ENCODE peak calls at places on chromosomes 2 and 18, in six cellular contexts. F is IMR-90; B is fibroblast of lung; V is CD8-positive, alpha-beta memory T cell; U is left ventricle myocardium inferior; D is adrenal gland. E is an unnamed sample.
A peak's percentile ranks its signal among the peaks of the same experiment; 100 is the strongest.

GRCh38 chr2:191217580-191217979 is 27.6 kb upstream of the MYO1B start:
- DNase-seq in U (no peak), V (no peak), D (no peak), B (peak; percentile 76), F (peak; percentile 76), E (no peak)

GRCh38 chr2:145845207-145845894 is 1325.4 kb upstream of the ZEB2 start:
- DNase-seq in D (no peak), V (no peak), B (no peak), F (peak; percentile 4), U (no peak), E (no peak)

GRCh38 chr2:160472839-160473251 is 20.8 kb downstream of the RBMS1 start:
- DNase-seq in D (no peak), F (peak; percentile 94), B (peak; percentile 38), V (no peak), U (no peak), E (no peak)

GRCh38 chr2:139946690-139947089 is 1166.5 kb upstream of the NXPH2 start:
- DNase-seq in D (no peak), F (no peak), U (no peak), B (no peak), V (no peak), E (no peak)

GRCh38 chr2:81260320-81260719 is 955.8 kb upstream of the LRRTM1 start:
- DNase-seq in V (no peak), D (no peak), B (peak; percentile 1), U (no peak), F (no peak), E (no peak)

GRCh38 chr18:57644540-57644939 is 22.9 kb upstream of the NARS1 start:
- DNase-seq in F (peak; percentile 17), U (no peak), D (no peak), V (no peak), B (no peak), E (no peak)

GRCh38 chr18:841647-842370 is 29.8 kb upstream of the YES1 start:
- DNase-seq in V (no peak), B (no peak), D (no peak), F (no peak), U (no peak), E (no peak)

GRCh38 chr2:241686322-241686648 is 330 bp downstream of the DTYMK start:
- DNase-seq in F (no peak), U (no peak), D (no peak), V (no peak), B (no peak), E (peak; percentile 40)

GRCh38 chr18:3453540-3454364 is 3.8 kb downstream of the TGIF1 start:
- DNase-seq in D (peak; percentile 64), V (peak; percentile 50), F (peak; percentile 98), B (peak; percentile 99), U (peak; percentile 20), E (peak; percentile 43)

GRCh38 chr2:48482313-48482712 is 47.6 kb upstream of the STON1 start:
- DNase-seq in V (no peak), B (peak; percentile 94), D (no peak), U (no peak), F (peak; percentile 88), E (no peak)

GRCh38 chr2:182004945-182005344 is 19.3 kb downstream of the PPP1R1C start:
- DNase-seq in V (no peak), D (no peak), B (no peak), U (no peak), F (no peak), E (no peak)

GRCh38 chr2:73085691-73086090 is 14.2 kb upstream of the SFXN5 start:
- DNase-seq in B (peak; percentile 54), D (peak; percentile 90), V (peak; percentile 67), U (peak; percentile 84), F (peak; percentile 63), E (peak; percentile 66)

GRCh38 chr2:38700113-38700780 is 34.3 kb downstream of the GALM start:
- DNase-seq in B (no peak), U (no peak), F (no peak), V (no peak), D (no peak), E (peak; percentile 65)

GRCh38 chr18:66168834-66169233 is 418.0 kb downstream of the CDH7 start:
- DNase-seq in D (no peak), U (no peak), V (no peak), F (no peak), B (no peak), E (no peak)

GRCh38 chr2:70993689-70993986 is 1.0 kb downstream of the TEX261 start:
- DNase-seq in F (no peak), U (no peak), D (no peak), B (no peak), V (no peak), E (no peak)

GRCh38 chr2:54671875-54672586 is 51.4 kb upstream of the EML6 start:
- DNase-seq in F (peak; percentile 82), B (no peak), V (no peak), U (no peak), D (no peak), E (no peak)

GRCh38 chr2:114442545-114442944 is at the start of gene DPP10:
- DNase-seq in B (no peak), U (no peak), V (no peak), D (peak; percentile 44), F (peak; percentile 0), E (no peak)

GRCh38 chr2:233977296-233977837 is 60.2 kb downstream of the TRPM8 start:
- DNase-seq in B (no peak), U (no peak), F (no peak), D (no peak), V (no peak), E (no peak)

GRCh38 chr2:100302585-100302892 is 19.8 kb downstream of the LONRF2 start:
- DNase-seq in V (no peak), U (no peak), F (no peak), B (no peak), D (no peak), E (no peak)
- H3K4me3 ChIP-seq in V (no peak overlapping the region), U (no peak overlapping the region), F (no peak overlapping the region), B (no peak overlapping the region), D (no peak overlapping the region), E (no peak overlapping the region)

DNA sequence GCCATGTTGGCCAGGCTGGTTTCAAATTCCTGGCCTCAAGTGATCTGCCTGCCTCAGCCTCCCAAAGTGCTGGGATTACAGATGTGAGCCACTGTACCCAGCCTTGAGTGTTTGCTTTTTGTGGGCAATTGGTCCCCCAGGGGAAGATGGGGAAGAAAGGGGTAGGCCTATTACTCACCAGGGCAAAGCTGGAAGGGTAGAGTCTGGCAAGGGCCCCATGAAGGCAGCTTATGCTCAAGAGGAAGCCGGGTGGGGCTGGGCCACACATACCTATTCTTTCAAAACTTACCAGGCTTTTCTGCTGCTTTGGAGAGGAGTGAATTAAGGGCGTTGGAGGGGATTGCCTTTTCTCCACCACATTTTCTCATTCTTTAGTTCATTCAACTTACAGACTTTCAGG is 24.5 kb upstream of the CD28 start:
- DNase-seq in V (no peak), D (no peak), B (peak; percentile 41), U (no peak), F (no peak), E (no peak)
- H3K4me1 ChIP-seq in V (no peaks in the 10 kb centered on the region), D (peaks cover 59% of the 10 kb centered on the region), B (peaks cover 30% of the 10 kb centered on the region), U (peaks cover 66% of the 10 kb centered on the region), F (peaks cover 20% of the 10 kb centered on the region), E (peaks cover 6% of the 10 kb centered on the region)

DNA sequence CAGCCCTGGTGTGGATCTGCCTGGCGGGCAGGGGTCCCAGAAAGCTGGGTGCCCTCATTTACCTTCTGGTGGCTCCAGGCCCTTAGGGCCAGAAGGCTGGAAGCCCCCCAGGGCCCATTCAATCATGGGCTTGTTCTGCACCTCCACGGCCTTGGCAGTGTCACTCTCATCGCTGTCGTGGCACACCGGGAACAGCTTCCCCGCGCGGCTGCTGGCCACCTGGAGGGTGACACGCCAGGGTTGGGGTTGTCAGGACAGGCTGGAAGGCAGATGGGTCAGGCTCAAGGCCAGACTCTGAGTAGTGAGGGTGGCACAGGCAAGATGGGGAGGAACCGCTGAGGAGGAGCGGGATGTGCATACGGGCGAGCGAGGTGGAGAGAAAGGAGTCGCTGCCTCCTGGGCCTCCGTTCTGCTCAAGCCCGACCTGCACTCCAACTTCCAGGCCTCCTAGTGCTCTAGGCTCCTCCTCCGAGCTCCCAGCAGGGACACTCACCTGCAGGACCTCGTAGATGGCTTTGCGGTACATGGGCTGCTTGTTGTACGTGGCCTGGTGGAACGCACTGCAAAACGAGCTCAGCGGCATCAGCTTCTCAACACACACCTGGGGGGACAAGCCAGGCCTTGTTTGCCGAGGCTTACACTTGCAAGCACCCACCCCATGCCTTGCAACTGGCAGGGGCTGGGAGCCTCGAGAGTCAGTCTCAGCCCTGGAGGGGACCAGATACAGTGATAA is 78.3 kb upstream of the POMC start:
- DNase-seq in U (no peak), F (no peak), V (no peak), B (no peak), D (peak; percentile 37), E (no peak)
- H3K4me3 ChIP-seq in U (no peak overlapping the region), F (no peak overlapping the region), V (no peak overlapping the region), B (no peak overlapping the region), D (no peak overlapping the region), E (no peak overlapping the region)

GRCh38 chr2:21326152-21326551 is 202.4 kb downstream of the TDRD15 start:
- DNase-seq in U (no peak), D (no peak), B (no peak), V (no peak), F (peak; percentile 2), E (no peak)
- H3K4me1 ChIP-seq in U (no peaks in the 10 kb centered on the region), D (no peaks in the 10 kb centered on the region), B (no peaks in the 10 kb centered on the region), V (no peaks in the 10 kb centered on the region), F (no peaks in the 10 kb centered on the region), E (no peaks in the 10 kb centered on the region)

GRCh38 chr2:134308474-134309385 is 54.9 kb downstream of the MGAT5 start:
- DNase-seq in D (no peak), V (no peak), B (no peak), U (no peak), F (no peak), E (no peak)
- H3K4me3 ChIP-seq in D (no peak overlapping the region), V (no peak overlapping the region), B (no peak overlapping the region), U (no peak overlapping the region), F (no peak overlapping the region), E (no peak overlapping the region)

GRCh38 chr2:207136872-207137271 is 28.9 kb downstream of the KLF7 start:
- DNase-seq in B (no peak), U (no peak), D (no peak), V (no peak), F (no peak), E (no peak)
- H3K4me1 ChIP-seq in B (peaks cover 21% of the 10 kb centered on the region), U (peaks cover 99% of the 10 kb centered on the region), D (peaks cover 71% of the 10 kb centered on the region), V (peaks cover 61% of the 10 kb centered on the region), F (peaks cover 38% of the 10 kb centered on the region), E (peaks cover 19% of the 10 kb centered on the region)

GRCh38 chr2:176122266-176122632 is 270 bp upstream of the HOXD9 start:
- DNase-seq in U (no peak), F (no peak), V (no peak), D (no peak), B (no peak), E (no peak)
- H3K4me3 ChIP-seq in U (peak overlapping the region; percentile 61), F (no peak overlapping the region), V (no peak overlapping the region), D (peak overlapping the region; percentile 67), B (no peak overlapping the region), E (no peak overlapping the region)

GRCh38 chr2:126664639-126665038 is 8.7 kb downstream of the GYPC start:
- DNase-seq in D (no peak), V (no peak), F (no peak), U (no peak), B (no peak), E (no peak)
- H3K4me1 ChIP-seq in D (peaks cover 68% of the 10 kb centered on the region), V (peaks cover 91% of the 10 kb centered on the region), F (peaks cover 7% of the 10 kb centered on the region), U (peaks cover 97% of the 10 kb centered on the region), B (peaks cover 3% of the 10 kb centered on the region), E (peaks cover 64% of the 10 kb centered on the region)